ENCODE peak calls at places on chromosomes 6 and 20, in five cellular contexts. N is Peyer's patch, I is breast epithelium, J is foreskin keratinocyte, M is GM23338. K is an unnamed sample.

GRCh38 chr6:3193102-3193837 is 34.2 kb downstream of the TUBB2B start:
- DNase-seq in N (no peak), I (no peak), J (no peak), M (peak), K (no peak)

GRCh38 chr6:118876201-118876600 is 17.8 kb upstream of the ASF1A start:
- DNase-seq in N (no peak), I (no peak), J (no peak), M (no peak), K (no peak)

GRCh38 chr6:30483677-30484279 is 5.5 kb upstream of the HLA-E start:
- DNase-seq in N (no peak), I (no peak), J (no peak), M (peak), K (no peak)

GRCh38 chr20:4375881-4376280 is 345.8 kb upstream of the PRND start:
- DNase-seq in N (no peak), I (no peak), J (peak), M (no peak), K (peak)

GRCh38 chr6:131740161-131740560 is 29.3 kb upstream of the CTAGE9 start:
- DNase-seq in N (no peak), I (no peak), J (no peak), M (no peak), K (no peak)

GRCh38 chr6:161079566-161080262 is 88.1 kb downstream of the MAP3K4 start:
- DNase-seq in N (no peak), I (no peak), J (peak), M (no peak), K (peak)

GRCh38 chr6:64505312-64505711 is 869.7 kb downstream of the PHF3 start:
- DNase-seq in N (no peak), I (no peak), J (no peak), M (peak), K (no peak)

GRCh38 chr6:166924531-166924930 is 31.8 kb downstream of the RNASET2 start:
- DNase-seq in N (no peak), I (no peak), J (no peak), M (no peak), K (no peak)

GRCh38 chr6:101758338-101758737 is 364.8 kb downstream of the GRIK2 start:
- DNase-seq in N (no peak), I (no peak), J (no peak), M (no peak), K (no peak)

GRCh38 chr6:142868917-142869316 is 76.1 kb downstream of the HIVEP2 start:
- DNase-seq in N (no peak), I (no peak), J (no peak), M (no peak), K (no peak)

GRCh38 chr20:45506927-45507820 is 8.2 kb downstream of the SPINT3 start:
- DNase-seq in N (no peak), I (no peak), J (peak), M (no peak), K (peak)

GRCh38 chr6:3755637-3756515 is 4.4 kb upstream of the PXDC1 start:
- DNase-seq in N (no peak), I (no peak), J (no peak), M (peak), K (no peak)

GRCh38 chr6:47195251-47195650 is 114.5 kb downstream of the TNFRSF21 start:
- DNase-seq in N (no peak), I (no peak), J (no peak), M (no peak), K (no peak)

GRCh38 chr20:49668181-49668877 is 45.3 kb downstream of the B4GALT5 start:
- DNase-seq in N (peak), I (no peak), J (no peak), M (no peak), K (no peak)

GRCh38 chr20:35952480-35953410 is 1.6 kb downstream of the SCAND1 start:
- DNase-seq in N (no peak), I (no peak), J (no peak), M (peak), K (peak)

GRCh38 chr6:39520943-39521342 is 198.4 kb upstream of the KCNK16 start:
- DNase-seq in N (no peak), I (no peak), J (no peak), M (no peak), K (no peak)

GRCh38 chr6:89917801-89918366 is 23.6 kb downstream of the GJA10 start:
- DNase-seq in N (no peak), I (no peak), J (no peak), M (no peak), K (no peak)

GRCh38 chr6:164534070-164534766 is 775.2 kb downstream of the C6orf118 start:
- DNase-seq in N (no peak), I (no peak), J (no peak), M (no peak), K (no peak)

GRCh38 chr6:112620832-112621569 is 273.9 kb downstream of the RFPL4B start:
- DNase-seq in N (no peak), I (no peak), J (no peak), M (no peak), K (peak)

GRCh38 chr6:2630362-2630761 is 120.4 kb downstream of the MYLK4 start:
- DNase-seq in N (no peak), I (no peak), J (peak), M (no peak), K (peak)

GRCh38 chr20:41150664-41151063 is 13.3 kb downstream of the PLCG1 start:
- DNase-seq in N (no peak), I (no peak), J (no peak), M (no peak), K (no peak)

GRCh38 chr6:26520088-26520839 is 17.9 kb upstream of the HMGN4 start:
- DNase-seq in N (no peak), I (no peak), J (peak), M (no peak), K (no peak)

GRCh38 chr20:35007413-35007812 is 51.7 kb downstream of the MYH7B start:
- DNase-seq in N (peak), I (no peak), J (no peak), M (no peak), K (no peak)

GRCh38 chr20:64177420-64177783 is 13.2 kb downstream of the MYT1 start:
- DNase-seq in N (no peak), I (no peak), J (no peak), M (no peak), K (no peak)

DNA sequence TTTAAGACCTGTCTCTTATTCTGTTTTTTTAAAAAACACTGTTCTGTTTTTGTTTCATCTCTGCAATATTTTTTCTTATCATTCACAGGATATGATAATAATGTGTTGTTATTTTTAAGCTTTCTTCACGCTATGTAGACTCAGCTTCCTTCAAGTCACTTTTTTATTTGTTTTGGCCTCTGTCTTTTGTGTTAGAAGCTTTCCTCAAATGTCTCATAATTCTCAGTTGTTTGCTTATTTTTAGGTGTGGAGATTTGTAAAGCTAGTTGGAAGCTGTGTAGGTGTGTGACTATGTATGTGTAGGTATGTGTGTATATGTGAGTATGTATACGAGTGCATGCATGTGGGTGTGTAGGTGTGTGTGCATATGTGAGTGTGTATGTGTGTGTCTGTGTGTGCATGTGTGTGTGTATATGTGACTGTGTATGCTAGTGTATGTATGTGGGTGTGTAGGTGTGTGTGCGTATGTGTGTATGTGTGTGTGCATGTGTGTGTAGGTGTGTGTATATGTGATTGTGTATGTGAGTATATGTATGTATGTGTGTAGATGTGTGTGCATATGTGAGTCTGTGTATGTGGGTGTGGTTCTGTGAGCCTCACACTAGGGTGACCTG is 16.3 kb upstream of the VEGFA start:
- DNase-seq in N (no peak), I (peak), J (no peak), M (no peak), K (no peak)
- H3K27ac ChIP-seq in N (no peak), I (no peak), J (no peak), M (no peak), K (no peak)

GRCh38 chr6:154995241-154996162 is at the start of gene TIAM2:
- DNase-seq in N (peak), I (no peak), J (no peak), M (peak), K (peak)
- TF ChIP-seq CTCF in N (no peak), I (no peak), J (no peak), M (peak), K (no peak)

DNA sequence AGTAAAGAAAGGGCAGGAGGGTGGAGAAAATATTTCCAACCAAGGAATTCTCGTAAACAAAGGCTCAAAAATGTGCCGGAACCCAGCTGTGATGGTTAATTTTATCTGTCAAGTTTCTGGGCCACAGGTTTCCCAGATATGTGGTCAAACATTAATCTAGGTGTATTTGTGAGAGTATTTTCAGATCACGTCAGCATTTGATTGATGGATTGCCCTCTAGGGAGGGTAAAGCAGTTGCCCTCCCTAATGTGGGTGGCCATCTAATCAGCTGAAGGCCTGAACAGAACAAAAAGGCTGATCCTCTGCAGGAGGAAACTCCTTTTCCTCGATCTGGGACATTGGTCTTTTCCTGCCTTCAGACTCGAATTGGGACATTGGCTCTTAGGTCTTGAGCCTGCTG is 298.7 kb upstream of the TCF21 start:
- DNase-seq in N (no peak), I (no peak), J (no peak), M (no peak), K (no peak)
- H3K27ac ChIP-seq in N (no peak), I (no peak), J (peak), M (no peak), K (peak)

GRCh38 chr6:5697508-5697907 is 309.2 kb downstream of the NRN1 start:
- DNase-seq in N (no peak), I (no peak), J (no peak), M (no peak), K (no peak)

GRCh38 chr6:5698318-5698717 is 308.4 kb downstream of the NRN1 start:
- DNase-seq in N (no peak), I (no peak), J (no peak), M (no peak), K (no peak)

GRCh38 chr6:5695260-5696245 is 311.2 kb downstream of the NRN1 start:
- DNase-seq in N (no peak), I (no peak), J (no peak), M (no peak), K (no peak)

GRCh38 chr6:5693588-5693987 is 313.1 kb downstream of the NRN1 start:
- DNase-seq in N (no peak), I (no peak), J (no peak), M (no peak), K (no peak)
- TF ChIP-seq CTCF in N (no peak), I (no peak), J (no peak), M (no peak), K (no peak)

K was measured in RWPE1.